ENCODE peak calls at places on chromosomes 16 and 17, in ten cellular contexts. One of them, this sample, is unnamed. For H3K27me3, the result is how much of the 10 kb centered on the place peaks cover.

GRCh38 chr17:3959295-3959899 is 4.8 kb downstream of the ATP2A3 start:
- DNase-seq in psoas muscle: no peak
- DNase-seq in AG04450: peak
- DNase-seq in mammary epithelial cell: no peak
- DNase-seq in colonic mucosa: peak
- DNase-seq in naive thymus-derived CD4-positive, alpha-beta T cell: no peak
- DNase-seq in dorsolateral prefrontal cortex: no peak
- DNase-seq in gastrocnemius medialis: no peak
- DNase-seq in mesendoderm: no peak
- DNase-seq in iPS DF 6.9: no peak
- DNase-seq in this sample: no peak

GRCh38 chr17:61803796-61804195 is 59.5 kb downstream of the BRIP1 start:
- DNase-seq in psoas muscle: no peak
- DNase-seq in AG04450: no peak
- DNase-seq in mammary epithelial cell: no peak
- DNase-seq in colonic mucosa: no peak
- DNase-seq in naive thymus-derived CD4-positive, alpha-beta T cell: no peak
- DNase-seq in dorsolateral prefrontal cortex: no peak
- DNase-seq in gastrocnemius medialis: no peak
- DNase-seq in mesendoderm: no peak
- DNase-seq in iPS DF 6.9: no peak
- DNase-seq in this sample: no peak

GRCh38 chr17:42315402-42316156 is 27.3 kb downstream of the STAT5A start:
- DNase-seq in psoas muscle: no peak
- DNase-seq in AG04450: no peak
- DNase-seq in mammary epithelial cell: no peak
- DNase-seq in colonic mucosa: no peak
- DNase-seq in naive thymus-derived CD4-positive, alpha-beta T cell: peak
- DNase-seq in dorsolateral prefrontal cortex: no peak
- DNase-seq in gastrocnemius medialis: no peak
- DNase-seq in mesendoderm: no peak
- DNase-seq in iPS DF 6.9: no peak
- DNase-seq in this sample: no peak

GRCh38 chr16:10831899-10832886 is 13.6 kb upstream of the TVP23A start:
- DNase-seq in psoas muscle: no peak
- DNase-seq in AG04450: no peak
- DNase-seq in mammary epithelial cell: no peak
- DNase-seq in colonic mucosa: no peak
- DNase-seq in naive thymus-derived CD4-positive, alpha-beta T cell: no peak
- DNase-seq in dorsolateral prefrontal cortex: no peak
- DNase-seq in gastrocnemius medialis: no peak
- DNase-seq in mesendoderm: no peak
- DNase-seq in iPS DF 6.9: no peak
- DNase-seq in this sample: peak

GRCh38 chr16:51951668-51952298 is 595.2 kb downstream of the TOX3 start:
- DNase-seq in psoas muscle: no peak
- DNase-seq in AG04450: no peak
- DNase-seq in mammary epithelial cell: no peak
- DNase-seq in colonic mucosa: no peak
- DNase-seq in naive thymus-derived CD4-positive, alpha-beta T cell: no peak
- DNase-seq in dorsolateral prefrontal cortex: no peak
- DNase-seq in gastrocnemius medialis: no peak
- DNase-seq in mesendoderm: peak
- DNase-seq in iPS DF 6.9: peak
- DNase-seq in this sample: no peak

GRCh38 chr16:10405386-10405939 is 19.6 kb downstream of the ATF7IP2 start:
- DNase-seq in psoas muscle: no peak
- DNase-seq in AG04450: no peak
- DNase-seq in mammary epithelial cell: no peak
- DNase-seq in colonic mucosa: no peak
- DNase-seq in naive thymus-derived CD4-positive, alpha-beta T cell: no peak
- DNase-seq in dorsolateral prefrontal cortex: no peak
- DNase-seq in gastrocnemius medialis: no peak
- DNase-seq in mesendoderm: peak
- DNase-seq in iPS DF 6.9: no peak
- DNase-seq in this sample: no peak

GRCh38 chr17:6213859-6214258 is 143.7 kb downstream of the WSCD1 start:
- DNase-seq in psoas muscle: no peak
- DNase-seq in AG04450: no peak
- DNase-seq in mammary epithelial cell: no peak
- DNase-seq in colonic mucosa: no peak
- DNase-seq in naive thymus-derived CD4-positive, alpha-beta T cell: no peak
- DNase-seq in dorsolateral prefrontal cortex: no peak
- DNase-seq in gastrocnemius medialis: no peak
- DNase-seq in mesendoderm: no peak
- DNase-seq in iPS DF 6.9: no peak
- DNase-seq in this sample: no peak

GRCh38 chr16:30615358-30616076 is 5.3 kb upstream of the ZNF689 start:
- DNase-seq in psoas muscle: no peak
- DNase-seq in AG04450: no peak
- DNase-seq in mammary epithelial cell: no peak
- DNase-seq in colonic mucosa: peak
- DNase-seq in naive thymus-derived CD4-positive, alpha-beta T cell: peak
- DNase-seq in dorsolateral prefrontal cortex: no peak
- DNase-seq in gastrocnemius medialis: no peak
- DNase-seq in mesendoderm: peak
- DNase-seq in iPS DF 6.9: no peak
- DNase-seq in this sample: no peak

GRCh38 chr16:11032922-11033291 is 88.5 kb downstream of the CLEC16A start:
- DNase-seq in psoas muscle: peak
- DNase-seq in AG04450: peak
- DNase-seq in mammary epithelial cell: no peak
- DNase-seq in colonic mucosa: no peak
- DNase-seq in naive thymus-derived CD4-positive, alpha-beta T cell: no peak
- DNase-seq in dorsolateral prefrontal cortex: no peak
- DNase-seq in gastrocnemius medialis: peak
- DNase-seq in mesendoderm: peak
- DNase-seq in iPS DF 6.9: no peak
- DNase-seq in this sample: peak

GRCh38 chr16:85615014-85615851 is 2.1 kb downstream of the GSE1 start:
- DNase-seq in psoas muscle: peak
- DNase-seq in AG04450: no peak
- DNase-seq in mammary epithelial cell: peak
- DNase-seq in colonic mucosa: peak
- DNase-seq in naive thymus-derived CD4-positive, alpha-beta T cell: peak
- DNase-seq in dorsolateral prefrontal cortex: no peak
- DNase-seq in gastrocnemius medialis: no peak
- DNase-seq in mesendoderm: peak
- DNase-seq in iPS DF 6.9: no peak
- DNase-seq in this sample: peak

GRCh38 chr17:2282297-2282873 is 21.2 kb downstream of the SMG6 start:
- DNase-seq in psoas muscle: no peak
- DNase-seq in AG04450: peak
- DNase-seq in mammary epithelial cell: peak
- DNase-seq in colonic mucosa: no peak
- DNase-seq in naive thymus-derived CD4-positive, alpha-beta T cell: peak
- DNase-seq in dorsolateral prefrontal cortex: no peak
- DNase-seq in gastrocnemius medialis: no peak
- DNase-seq in mesendoderm: peak
- DNase-seq in iPS DF 6.9: peak
- DNase-seq in this sample: no peak

GRCh38 chr16:47644661-47645060 is 183.5 kb downstream of the PHKB start:
- DNase-seq in psoas muscle: no peak
- DNase-seq in AG04450: no peak
- DNase-seq in mammary epithelial cell: no peak
- DNase-seq in colonic mucosa: no peak
- DNase-seq in naive thymus-derived CD4-positive, alpha-beta T cell: no peak
- DNase-seq in dorsolateral prefrontal cortex: no peak
- DNase-seq in gastrocnemius medialis: no peak
- DNase-seq in mesendoderm: no peak
- DNase-seq in iPS DF 6.9: no peak
- DNase-seq in this sample: no peak

GRCh38 chr17:74946641-74947040 is 10.9 kb downstream of the OTOP3 start:
- DNase-seq in psoas muscle: no peak
- DNase-seq in AG04450: no peak
- DNase-seq in mammary epithelial cell: no peak
- DNase-seq in colonic mucosa: no peak
- DNase-seq in naive thymus-derived CD4-positive, alpha-beta T cell: no peak
- DNase-seq in dorsolateral prefrontal cortex: no peak
- DNase-seq in gastrocnemius medialis: no peak
- DNase-seq in mesendoderm: no peak
- DNase-seq in iPS DF 6.9: no peak
- DNase-seq in this sample: no peak

GRCh38 chr17:42329025-42329976 is 41.0 kb downstream of the STAT5A start:
- DNase-seq in psoas muscle: no peak
- DNase-seq in AG04450: peak
- DNase-seq in mammary epithelial cell: peak
- DNase-seq in colonic mucosa: peak
- DNase-seq in naive thymus-derived CD4-positive, alpha-beta T cell: no peak
- DNase-seq in dorsolateral prefrontal cortex: no peak
- DNase-seq in gastrocnemius medialis: no peak
- DNase-seq in mesendoderm: peak
- DNase-seq in iPS DF 6.9: peak
- DNase-seq in this sample: no peak

GRCh38 chr16:81568749-81569087 is 124.1 kb downstream of the CMIP start:
- DNase-seq in psoas muscle: no peak
- DNase-seq in AG04450: no peak
- DNase-seq in mammary epithelial cell: no peak
- DNase-seq in colonic mucosa: no peak
- DNase-seq in naive thymus-derived CD4-positive, alpha-beta T cell: no peak
- DNase-seq in dorsolateral prefrontal cortex: no peak
- DNase-seq in gastrocnemius medialis: no peak
- DNase-seq in mesendoderm: no peak
- DNase-seq in iPS DF 6.9: no peak
- DNase-seq in this sample: no peak

GRCh38 chr17:50328360-50328759 is 17.6 kb upstream of the XYLT2 start:
- DNase-seq in psoas muscle: no peak
- DNase-seq in AG04450: no peak
- DNase-seq in mammary epithelial cell: no peak
- DNase-seq in colonic mucosa: no peak
- DNase-seq in naive thymus-derived CD4-positive, alpha-beta T cell: no peak
- DNase-seq in dorsolateral prefrontal cortex: no peak
- DNase-seq in gastrocnemius medialis: no peak
- DNase-seq in mesendoderm: no peak
- DNase-seq in iPS DF 6.9: no peak
- DNase-seq in this sample: no peak

GRCh38 chr16:79767597-79768280 is 167.2 kb upstream of the MAF start:
- DNase-seq in psoas muscle: no peak
- DNase-seq in AG04450: no peak
- DNase-seq in mammary epithelial cell: peak
- DNase-seq in colonic mucosa: peak
- DNase-seq in naive thymus-derived CD4-positive, alpha-beta T cell: no peak
- DNase-seq in dorsolateral prefrontal cortex: peak
- DNase-seq in gastrocnemius medialis: no peak
- DNase-seq in mesendoderm: peak
- DNase-seq in iPS DF 6.9: no peak
- DNase-seq in this sample: no peak

GRCh38 chr17:20896153-20896649 is 146.6 kb downstream of the USP22 start:
- DNase-seq in psoas muscle: no peak
- DNase-seq in AG04450: no peak
- DNase-seq in mammary epithelial cell: peak
- DNase-seq in colonic mucosa: peak
- DNase-seq in naive thymus-derived CD4-positive, alpha-beta T cell: peak
- DNase-seq in dorsolateral prefrontal cortex: no peak
- DNase-seq in gastrocnemius medialis: no peak
- DNase-seq in mesendoderm: no peak
- DNase-seq in iPS DF 6.9: no peak
- DNase-seq in this sample: no peak

GRCh38 chr17:69179227-69179952 is 37.7 kb upstream of the ABCA6 start:
- DNase-seq in psoas muscle: no peak
- DNase-seq in AG04450: no peak
- DNase-seq in mammary epithelial cell: peak
- DNase-seq in colonic mucosa: no peak
- DNase-seq in naive thymus-derived CD4-positive, alpha-beta T cell: no peak
- DNase-seq in dorsolateral prefrontal cortex: no peak
- DNase-seq in gastrocnemius medialis: no peak
- DNase-seq in mesendoderm: peak
- DNase-seq in iPS DF 6.9: no peak
- DNase-seq in this sample: no peak

GRCh38 chr17:48735057-48735341 is 6.4 kb upstream of the HOXB13 start:
- DNase-seq in psoas muscle: no peak
- DNase-seq in AG04450: no peak
- DNase-seq in mammary epithelial cell: no peak
- DNase-seq in colonic mucosa: peak
- DNase-seq in naive thymus-derived CD4-positive, alpha-beta T cell: no peak
- DNase-seq in dorsolateral prefrontal cortex: no peak
- DNase-seq in gastrocnemius medialis: no peak
- DNase-seq in mesendoderm: no peak
- DNase-seq in iPS DF 6.9: no peak
- DNase-seq in this sample: no peak
- H3K27me3 ChIP-seq in psoas muscle: under half
- H3K27me3 ChIP-seq in AG04450: half or more
- H3K27me3 ChIP-seq in mammary epithelial cell: half or more
- H3K27me3 ChIP-seq in colonic mucosa: under half
- H3K27me3 ChIP-seq in naive thymus-derived CD4-positive, alpha-beta T cell: under half
- H3K27me3 ChIP-seq in dorsolateral prefrontal cortex: half or more
- H3K27me3 ChIP-seq in gastrocnemius medialis: half or more
- H3K27me3 ChIP-seq in mesendoderm: half or more
- H3K27me3 ChIP-seq in iPS DF 6.9: half or more
- H3K27me3 ChIP-seq in this sample: under half

GRCh38 chr16:2785101-2785991 is 2.0 kb downstream of the PRSS33 start:
- DNase-seq in psoas muscle: no peak
- DNase-seq in AG04450: no peak
- DNase-seq in mammary epithelial cell: no peak
- DNase-seq in colonic mucosa: no peak
- DNase-seq in naive thymus-derived CD4-positive, alpha-beta T cell: peak
- DNase-seq in dorsolateral prefrontal cortex: no peak
- DNase-seq in gastrocnemius medialis: no peak
- DNase-seq in mesendoderm: no peak
- DNase-seq in iPS DF 6.9: no peak
- DNase-seq in this sample: no peak
- H3K4me3 ChIP-seq in psoas muscle: peak
- H3K4me3 ChIP-seq in AG04450: no peak
- H3K4me3 ChIP-seq in mammary epithelial cell: peak
- H3K4me3 ChIP-seq in colonic mucosa: peak
- H3K4me3 ChIP-seq in naive thymus-derived CD4-positive, alpha-beta T cell: peak
- H3K4me3 ChIP-seq in dorsolateral prefrontal cortex: peak
- H3K4me3 ChIP-seq in gastrocnemius medialis: peak
- H3K4me3 ChIP-seq in mesendoderm: no peak
- H3K4me3 ChIP-seq in iPS DF 6.9: no peak
- H3K4me3 ChIP-seq in this sample: no peak

DNA sequence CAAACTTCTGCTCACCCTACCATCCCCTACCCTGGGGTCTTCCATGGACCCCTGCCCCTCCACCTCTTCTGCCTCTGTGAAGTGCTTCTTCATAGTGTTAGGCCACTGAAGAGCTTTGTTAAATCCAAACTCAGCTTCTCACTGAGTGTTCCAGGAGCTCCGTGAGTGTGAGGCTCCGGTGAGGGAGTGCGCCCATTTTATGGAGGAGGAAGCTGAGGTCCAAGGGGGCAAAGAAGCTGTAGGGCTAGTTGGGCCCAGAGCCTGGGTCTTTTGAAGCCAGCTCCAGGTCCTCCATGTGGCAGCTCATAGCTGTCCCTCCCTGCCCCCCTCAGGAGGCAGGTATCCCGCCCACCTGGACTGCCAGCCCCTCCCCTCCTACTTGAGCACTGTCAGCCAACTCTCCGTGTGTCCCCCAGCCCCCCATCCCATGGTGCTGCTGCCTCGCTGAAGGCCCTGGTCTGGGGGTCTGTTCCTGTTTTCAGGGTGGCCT is 6.0 kb downstream of the FMNL1 start:
- DNase-seq in psoas muscle: no peak
- DNase-seq in AG04450: no peak
- DNase-seq in mammary epithelial cell: no peak
- DNase-seq in colonic mucosa: no peak
- DNase-seq in naive thymus-derived CD4-positive, alpha-beta T cell: no peak
- DNase-seq in dorsolateral prefrontal cortex: no peak
- DNase-seq in gastrocnemius medialis: no peak
- DNase-seq in mesendoderm: no peak
- DNase-seq in iPS DF 6.9: no peak
- DNase-seq in this sample: no peak
- H3K27ac ChIP-seq in psoas muscle: peak
- H3K27ac ChIP-seq in AG04450: peak
- H3K27ac ChIP-seq in mammary epithelial cell: no peak
- H3K27ac ChIP-seq in colonic mucosa: peak
- H3K27ac ChIP-seq in naive thymus-derived CD4-positive, alpha-beta T cell: peak
- H3K27ac ChIP-seq in dorsolateral prefrontal cortex: peak
- H3K27ac ChIP-seq in gastrocnemius medialis: peak
- H3K27ac ChIP-seq in mesendoderm: no peak
- H3K27ac ChIP-seq in iPS DF 6.9: no peak
- H3K27ac ChIP-seq in this sample: peak

GRCh38 chr17:35188111-35188510 is 6.1 kb downstream of the SLC35G3 start:
- DNase-seq in psoas muscle: no peak
- DNase-seq in AG04450: no peak
- DNase-seq in mammary epithelial cell: peak
- DNase-seq in colonic mucosa: no peak
- DNase-seq in naive thymus-derived CD4-positive, alpha-beta T cell: peak
- DNase-seq in dorsolateral prefrontal cortex: no peak
- DNase-seq in gastrocnemius medialis: no peak
- DNase-seq in mesendoderm: no peak
- DNase-seq in iPS DF 6.9: no peak
- DNase-seq in this sample: no peak
- H3K27me3 ChIP-seq in psoas muscle: under half
- H3K27me3 ChIP-seq in AG04450: under half
- H3K27me3 ChIP-seq in mammary epithelial cell: under half
- H3K27me3 ChIP-seq in colonic mucosa: under half
- H3K27me3 ChIP-seq in naive thymus-derived CD4-positive, alpha-beta T cell: under half
- H3K27me3 ChIP-seq in dorsolateral prefrontal cortex: under half
- H3K27me3 ChIP-seq in gastrocnemius medialis: under half
- H3K27me3 ChIP-seq in mesendoderm: under half
- H3K27me3 ChIP-seq in iPS DF 6.9: under half
- H3K27me3 ChIP-seq in this sample: under half

This sample was measured in right atrium auricular region.